ENCODE peak calls at places on chromosome 1, in six cellular contexts. Q is body of pancreas, F is Peyer's patch, P is transverse colon, M is uterus, R is GM12878. S is an unnamed sample.

GRCh38 chr1:21491483-21492170 is 17.6 kb upstream of the ALPL start:
- DNase-seq in F (no peak), Q (no peak), P (no peak), R (no peak), M (no peak), S (no peak)

GRCh38 chr1:41359211-41360073 is 1.8 kb upstream of the FOXO6 start:
- DNase-seq in F (no peak), Q (no peak), P (no peak), M (peak; percentile 29), R (no peak), S (no peak)

GRCh38 chr1:160135051-160135592 is 16.3 kb upstream of the ATP1A4 start:
- DNase-seq in P (no peak), F (no peak), M (no peak), R (no peak), Q (no peak), S (no peak)

GRCh38 chr1:232414100-232414499 is 215.8 kb downstream of the SIPA1L2 start:
- DNase-seq in M (no peak), R (no peak), F (no peak), P (no peak), Q (no peak), S (no peak)

GRCh38 chr1:217205578-217205977 is 425.3 kb downstream of the GPATCH2 start:
- DNase-seq in M (no peak), P (no peak), F (no peak), R (no peak), Q (no peak), S (no peak)

GRCh38 chr1:22845536-22845935 is 127.1 kb downstream of the LACTBL1 start:
- DNase-seq in M (no peak), F (no peak), P (no peak), Q (no peak), R (no peak), S (no peak)

GRCh38 chr1:197144570-197145325 is 1.7 kb downstream of the ASPM start:
- DNase-seq in Q (no peak), M (no peak), P (no peak), F (no peak), R (no peak), S (no peak)

GRCh38 chr1:208515123-208515522 is 270.9 kb upstream of the PLXNA2 start:
- DNase-seq in P (no peak), F (no peak), M (no peak), Q (no peak), R (no peak), S (no peak)

GRCh38 chr1:7454895-7455784 is 316.0 kb upstream of the VAMP3 start:
- DNase-seq in F (no peak), Q (no peak), R (no peak), M (no peak), P (no peak), S (no peak)

GRCh38 chr1:212514056-212514614 is 81.4 kb downstream of the NENF start:
- DNase-seq in M (no peak), Q (peak; percentile 47), P (peak; percentile 59), R (no peak), F (no peak), S (no peak)

GRCh38 chr1:206682111-206682510 is 2.6 kb upstream of the MAPKAPK2 start:
- DNase-seq in M (no peak), Q (no peak), P (no peak), R (no peak), F (no peak), S (no peak)

GRCh38 chr1:27299385-27300252 is 22.3 kb upstream of the TMEM222 start:
- DNase-seq in M (peak; percentile 88), P (peak; percentile 70), R (no peak), Q (peak; percentile 28), F (peak; percentile 33), S (no peak)

GRCh38 chr1:16118706-16119105 is 37.2 kb downstream of the EPHA2 start:
- DNase-seq in F (no peak), Q (no peak), P (no peak), R (no peak), M (no peak), S (no peak)
- H3K4me1 ChIP-seq in F (no peaks in the 10 kb centered on the region), Q (peaks cover 28% of the 10 kb centered on the region), P (no peaks in the 10 kb centered on the region), R (no peaks in the 10 kb centered on the region), M (peaks cover 10% of the 10 kb centered on the region), S (peaks cover 6% of the 10 kb centered on the region)

DNA sequence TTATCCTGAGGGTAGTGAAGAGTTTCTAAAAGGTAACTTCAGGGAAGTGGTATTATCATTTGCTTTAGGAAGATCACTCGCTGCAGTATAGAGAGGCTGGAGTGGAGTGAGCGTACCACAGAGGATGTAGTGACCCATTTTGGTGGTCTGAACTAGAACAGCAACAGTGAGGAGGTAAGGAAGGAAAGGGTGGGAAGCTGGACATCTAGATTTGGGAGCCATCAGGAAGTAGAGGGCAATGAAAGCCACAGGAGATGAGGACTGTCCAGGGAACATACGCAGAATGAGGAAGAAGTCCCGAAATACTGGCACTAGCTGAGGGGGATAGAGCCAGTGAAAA is 94.9 kb downstream of the PIK3R3 start:
- DNase-seq in Q (no peak), F (no peak), R (no peak), M (no peak), P (no peak), S (no peak)
- TF ChIP-seq POLR2A in Q (no peak), F (no peak), R (peak; percentile 5), M (no peak), P (no peak), S (no peak)

GRCh38 chr1:156145622-156146005 is 7.8 kb upstream of the SEMA4A start:
- DNase-seq in P (no peak), M (no peak), Q (no peak), R (no peak), F (no peak), S (no peak)

GRCh38 chr1:156146749-156147405 is 6.5 kb upstream of the SEMA4A start:
- DNase-seq in R (no peak), F (no peak), Q (peak; percentile 31), P (no peak), M (no peak), S (no peak)

GRCh38 chr1:156144747-156145146 is 8.6 kb upstream of the SEMA4A start:
- DNase-seq in M (no peak), R (no peak), Q (no peak), F (no peak), P (no peak), S (no peak)

GRCh38 chr1:156148236-156148635 is 5.1 kb upstream of the SEMA4A start:
- DNase-seq in F (peak; percentile 42), Q (no peak), M (no peak), R (peak; percentile 62), P (no peak), S (no peak)

GRCh38 chr1:156146006-156146748 is 7.2 kb upstream of the SEMA4A start:
- DNase-seq in P (peak; percentile 55), R (peak; percentile 66), F (peak; percentile 27), M (no peak), Q (peak; percentile 75), S (no peak)
- H3K4me3 ChIP-seq in P (no peak overlapping the region), R (peak overlapping the region; percentile 30), F (peak overlapping the region; percentile 3), M (no peak overlapping the region), Q (no peak overlapping the region), S (no peak overlapping the region)

GRCh38 chr1:10685196-10685850 is 111.1 kb downstream of the CASZ1 start:
- DNase-seq in Q (no peak), F (no peak), R (no peak), P (no peak), M (no peak), S (no peak)
- H3K4me1 ChIP-seq in Q (peaks cover 97% of the 10 kb centered on the region), F (no peaks in the 10 kb centered on the region), R (no peaks in the 10 kb centered on the region), P (peaks cover 85% of the 10 kb centered on the region), M (no peaks in the 10 kb centered on the region), S (peaks cover 22% of the 10 kb centered on the region)

GRCh38 chr1:20485527-20486456 is at the start of gene CAMK2N1:
- DNase-seq in Q (peak; percentile 57), P (peak; percentile 86), R (no peak), F (peak; percentile 32), M (peak; percentile 78), S (no peak)
- TF ChIP-seq POLR2A in Q (no peak), P (peak; percentile 76), R (no peak), F (peak; percentile 91), M (no peak), S (peak; percentile 30)

GRCh38 chr1:214303538-214303937 is 22.6 kb downstream of the SMYD2 start:
- DNase-seq in R (no peak), Q (no peak), P (no peak), M (no peak), F (no peak), S (no peak)
- H3K4me3 ChIP-seq in R (no peak overlapping the region), Q (no peak overlapping the region), P (no peak overlapping the region), M (no peak overlapping the region), F (no peak overlapping the region), S (no peak overlapping the region)

DNA sequence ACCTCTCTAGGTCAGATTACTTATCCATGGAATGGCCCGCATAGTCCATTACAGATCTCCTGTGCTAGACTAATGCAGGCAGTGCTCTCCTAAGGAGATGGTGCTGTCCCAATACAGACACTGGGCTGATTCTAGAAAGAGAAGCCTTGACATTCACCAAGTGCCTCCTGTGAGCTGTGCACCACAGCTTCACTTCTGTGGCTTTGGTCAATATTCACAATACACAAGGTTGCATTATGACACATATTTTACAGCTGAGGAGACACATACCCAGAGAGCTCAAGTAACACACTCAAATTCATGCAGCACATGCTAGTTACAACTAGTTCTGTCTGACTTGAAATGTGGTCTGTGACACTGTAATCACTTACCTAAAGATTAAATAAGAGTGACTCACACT is 59.4 kb upstream of the LRRC8B start:
- DNase-seq in R (no peak), F (no peak), P (no peak), Q (no peak), M (no peak), S (no peak)
- H3K4me1 ChIP-seq in R (no peaks in the 10 kb centered on the region), F (no peaks in the 10 kb centered on the region), P (no peaks in the 10 kb centered on the region), Q (no peaks in the 10 kb centered on the region), M (no peaks in the 10 kb centered on the region), S (no peaks in the 10 kb centered on the region)

DNA sequence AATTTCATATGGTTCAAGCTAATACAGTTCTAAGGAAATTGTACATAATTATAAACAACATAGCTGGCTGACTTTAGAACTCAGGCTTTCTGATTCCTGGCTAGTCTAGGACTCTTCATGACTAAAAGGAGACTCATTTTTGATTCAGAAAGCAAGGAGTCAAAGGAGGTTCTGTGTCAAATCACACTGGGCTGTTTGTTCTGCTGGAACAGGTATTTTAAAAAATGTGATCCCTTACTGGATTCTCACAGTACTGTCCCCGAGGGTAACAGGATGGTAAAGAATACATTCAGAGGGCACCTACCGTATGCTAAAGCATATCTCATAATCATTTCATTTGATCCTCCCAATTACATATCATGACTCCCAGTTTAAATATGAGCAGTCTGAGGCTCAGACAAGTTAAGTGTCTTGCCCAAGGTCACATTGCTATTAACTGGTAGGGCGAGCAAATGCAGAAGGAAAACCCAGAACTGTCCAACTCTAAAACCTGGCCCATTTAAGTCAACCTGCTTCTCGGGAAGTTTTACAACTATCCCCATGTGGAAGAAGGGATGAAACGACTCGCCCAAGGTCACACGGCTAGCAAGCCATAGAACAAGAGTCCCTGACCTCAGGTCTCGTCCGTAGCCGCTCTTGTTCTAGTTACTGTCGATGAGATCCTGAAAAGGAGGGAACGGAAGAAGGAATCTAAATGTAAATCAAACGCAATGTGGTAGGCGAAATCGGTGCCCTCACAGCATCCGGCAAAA is 675 bp downstream of the MYSM1 start:
- DNase-seq in F (no peak), M (no peak), P (peak; percentile 10), R (no peak), Q (peak; percentile 26), S (no peak)
- TF ChIP-seq POLR2A in F (no peak), M (no peak), P (no peak), R (no peak), Q (no peak), S (no peak)